ENCODE peak calls at places on chromosomes 7 and 10, in four cellular contexts. One of them, this sample, is unnamed.

GRCh38 chr7:24233386-24233785 is 50.6 kb upstream of the NPY start:
- DNase-seq in SK-N-SH: no peak
- DNase-seq in GM23248: no peak
- DNase-seq in HCT116: no peak
- DNase-seq in this sample: no peak

GRCh38 chr7:27868117-27868516 is 128.2 kb downstream of the TAX1BP1 start:
- DNase-seq in GM23248: peak; percentile 52
- DNase-seq in HCT116: no peak
- DNase-seq in SK-N-SH: no peak
- DNase-seq in this sample: no peak

GRCh38 chr7:6529643-6530042 is 21.6 kb downstream of the GRID2IP start:
- DNase-seq in HCT116: no peak
- DNase-seq in GM23248: no peak
- DNase-seq in SK-N-SH: no peak
- DNase-seq in this sample: no peak

GRCh38 chr7:1210321-1210978 is 22.2 kb upstream of the UNCX start:
- DNase-seq in HCT116: no peak
- DNase-seq in GM23248: no peak
- DNase-seq in SK-N-SH: peak; percentile 64
- DNase-seq in this sample: no peak

GRCh38 chr7:22426463-22427121 is 69.6 kb upstream of the RAPGEF5 start:
- DNase-seq in GM23248: no peak
- DNase-seq in HCT116: no peak
- DNase-seq in SK-N-SH: no peak
- DNase-seq in this sample: peak; percentile 50

GRCh38 chr7:50704844-50705243 is 77.9 kb downstream of the GRB10 start:
- DNase-seq in SK-N-SH: no peak
- DNase-seq in HCT116: no peak
- DNase-seq in GM23248: no peak
- DNase-seq in this sample: no peak

GRCh38 chr10:87740232-87740631 is 77.8 kb downstream of the ATAD1 start:
- DNase-seq in SK-N-SH: no peak
- DNase-seq in GM23248: peak; percentile 89
- DNase-seq in HCT116: no peak
- DNase-seq in this sample: no peak

GRCh38 chr7:130332259-130333053 is 12.2 kb upstream of the CPA5 start:
- DNase-seq in GM23248: no peak
- DNase-seq in HCT116: no peak
- DNase-seq in SK-N-SH: no peak
- DNase-seq in this sample: no peak

GRCh38 chr7:157735826-157736225 is 399.0 kb downstream of the DNAJB6 start:
- DNase-seq in GM23248: no peak
- DNase-seq in SK-N-SH: no peak
- DNase-seq in HCT116: no peak
- DNase-seq in this sample: no peak

GRCh38 chr10:110641256-110641655 is 2.9 kb upstream of the RBM20 start:
- DNase-seq in HCT116: peak; percentile 42
- DNase-seq in SK-N-SH: peak; percentile 62
- DNase-seq in GM23248: no peak
- DNase-seq in this sample: peak; percentile 58

GRCh38 chr7:32093415-32094408 is 23.5 kb upstream of the PDE1C start:
- DNase-seq in HCT116: no peak
- DNase-seq in SK-N-SH: no peak
- DNase-seq in GM23248: peak; percentile 96
- DNase-seq in this sample: no peak

GRCh38 chr10:3950676-3951275 is 165.8 kb upstream of the KLF6 start:
- DNase-seq in SK-N-SH: no peak
- DNase-seq in GM23248: no peak
- DNase-seq in HCT116: no peak
- DNase-seq in this sample: no peak

GRCh38 chr7:99121496-99122021 is 22.3 kb downstream of the SMURF1 start:
- DNase-seq in SK-N-SH: no peak
- DNase-seq in HCT116: no peak
- DNase-seq in GM23248: peak; percentile 84
- DNase-seq in this sample: no peak

GRCh38 chr7:80781561-80781979 is 137.3 kb downstream of the SEMA3C start:
- DNase-seq in SK-N-SH: no peak
- DNase-seq in HCT116: peak; percentile 50
- DNase-seq in GM23248: peak; percentile 81
- DNase-seq in this sample: no peak

GRCh38 chr7:127702938-127703337 is 50.9 kb downstream of the SND1 start:
- DNase-seq in GM23248: peak; percentile 54
- DNase-seq in HCT116: no peak
- DNase-seq in SK-N-SH: no peak
- DNase-seq in this sample: no peak

GRCh38 chr10:127148066-127148932 is 48.1 kb downstream of the INSYN2A start:
- DNase-seq in HCT116: peak; percentile 80
- DNase-seq in SK-N-SH: no peak
- DNase-seq in GM23248: peak; percentile 93
- DNase-seq in this sample: no peak

GRCh38 chr7:111803015-111803758 is 240.9 kb upstream of the IMMP2L start:
- DNase-seq in SK-N-SH: no peak
- DNase-seq in GM23248: peak; percentile 61
- DNase-seq in HCT116: no peak
- DNase-seq in this sample: no peak

GRCh38 chr7:25149844-25150243 is 24.8 kb upstream of the CYCS start:
- DNase-seq in HCT116: no peak
- DNase-seq in SK-N-SH: no peak
- DNase-seq in GM23248: no peak
- DNase-seq in this sample: no peak

GRCh38 chr10:43816351-43817321 is 168.0 kb upstream of the ZNF32 start:
- DNase-seq in HCT116: no peak
- DNase-seq in GM23248: peak; percentile 93
- DNase-seq in SK-N-SH: peak; percentile 58
- DNase-seq in this sample: peak; percentile 51

GRCh38 chr10:6195376-6195775 is 7.4 kb upstream of the PFKFB3 start:
- DNase-seq in GM23248: peak; percentile 80
- DNase-seq in SK-N-SH: no peak
- DNase-seq in HCT116: no peak
- DNase-seq in this sample: no peak

GRCh38 chr10:71128311-71129010 is 83.9 kb upstream of the UNC5B start:
- DNase-seq in SK-N-SH: no peak
- DNase-seq in GM23248: peak; percentile 41
- DNase-seq in HCT116: no peak
- DNase-seq in this sample: no peak

GRCh38 chr7:55069271-55069792 is 50.5 kb downstream of the EGFR start:
- DNase-seq in SK-N-SH: no peak
- DNase-seq in GM23248: peak; percentile 44
- DNase-seq in HCT116: no peak
- DNase-seq in this sample: no peak

GRCh38 chr10:121667948-121668335 is 69.7 kb upstream of the FGFR2 start:
- DNase-seq in GM23248: no peak
- DNase-seq in HCT116: no peak
- DNase-seq in SK-N-SH: no peak
- DNase-seq in this sample: no peak

GRCh38 chr10:81027223-81027622 is 489.5 kb downstream of the SH2D4B start:
- DNase-seq in SK-N-SH: no peak
- DNase-seq in GM23248: no peak
- DNase-seq in HCT116: no peak
- DNase-seq in this sample: no peak

GRCh38 chr10:15167411-15168295 is 840 bp downstream of the NMT2 start:
- DNase-seq in HCT116: peak; percentile 12
- DNase-seq in SK-N-SH: peak; percentile 78
- DNase-seq in GM23248: peak; percentile 74
- DNase-seq in this sample: peak; percentile 44

GRCh38 chr10:129191848-129192247 is 275.2 kb upstream of the MGMT start:
- DNase-seq in HCT116: no peak
- DNase-seq in GM23248: no peak
- DNase-seq in SK-N-SH: no peak
- DNase-seq in this sample: no peak

DNA sequence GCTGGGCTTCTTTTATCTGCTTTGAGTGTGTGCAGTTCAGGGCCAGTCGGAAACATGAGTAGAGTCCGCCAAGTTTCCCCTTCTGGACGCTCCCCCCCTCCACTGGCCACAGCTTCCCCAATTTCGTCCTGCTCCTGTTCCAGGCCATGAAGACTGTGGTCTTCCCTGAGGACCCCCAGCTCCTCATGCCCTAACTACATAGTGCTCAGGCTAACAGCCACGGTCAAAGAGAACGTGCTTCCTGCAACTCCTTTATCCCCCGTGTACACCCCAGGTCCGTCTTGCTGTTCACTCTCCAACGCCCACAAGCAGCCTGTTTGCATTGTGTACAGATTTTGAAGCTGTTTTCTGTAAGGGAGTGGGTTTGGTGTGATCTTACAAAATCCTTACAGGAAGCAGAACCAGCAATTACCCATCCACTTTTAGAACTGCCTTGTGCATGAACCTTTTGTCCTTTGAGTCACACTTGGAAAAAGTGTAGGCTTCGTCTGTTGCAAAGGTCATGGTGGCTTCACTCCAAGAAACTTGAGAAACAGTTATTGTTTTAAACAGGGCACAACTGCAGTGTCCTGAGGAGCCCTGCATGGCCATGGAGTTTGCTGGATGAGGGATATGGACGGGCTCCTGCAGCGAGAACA is 77.0 kb upstream of the FAM20C start:
- DNase-seq in HCT116: no peak
- DNase-seq in GM23248: peak; percentile 64
- DNase-seq in SK-N-SH: no peak
- DNase-seq in this sample: no peak
- TF ChIP-seq EZH2phosphoT487 in HCT116: no peak
- TF ChIP-seq EZH2phosphoT487 in GM23248: no peak
- TF ChIP-seq EZH2phosphoT487 in SK-N-SH: no peak
- TF ChIP-seq EZH2phosphoT487 in this sample: no peak

DNA sequence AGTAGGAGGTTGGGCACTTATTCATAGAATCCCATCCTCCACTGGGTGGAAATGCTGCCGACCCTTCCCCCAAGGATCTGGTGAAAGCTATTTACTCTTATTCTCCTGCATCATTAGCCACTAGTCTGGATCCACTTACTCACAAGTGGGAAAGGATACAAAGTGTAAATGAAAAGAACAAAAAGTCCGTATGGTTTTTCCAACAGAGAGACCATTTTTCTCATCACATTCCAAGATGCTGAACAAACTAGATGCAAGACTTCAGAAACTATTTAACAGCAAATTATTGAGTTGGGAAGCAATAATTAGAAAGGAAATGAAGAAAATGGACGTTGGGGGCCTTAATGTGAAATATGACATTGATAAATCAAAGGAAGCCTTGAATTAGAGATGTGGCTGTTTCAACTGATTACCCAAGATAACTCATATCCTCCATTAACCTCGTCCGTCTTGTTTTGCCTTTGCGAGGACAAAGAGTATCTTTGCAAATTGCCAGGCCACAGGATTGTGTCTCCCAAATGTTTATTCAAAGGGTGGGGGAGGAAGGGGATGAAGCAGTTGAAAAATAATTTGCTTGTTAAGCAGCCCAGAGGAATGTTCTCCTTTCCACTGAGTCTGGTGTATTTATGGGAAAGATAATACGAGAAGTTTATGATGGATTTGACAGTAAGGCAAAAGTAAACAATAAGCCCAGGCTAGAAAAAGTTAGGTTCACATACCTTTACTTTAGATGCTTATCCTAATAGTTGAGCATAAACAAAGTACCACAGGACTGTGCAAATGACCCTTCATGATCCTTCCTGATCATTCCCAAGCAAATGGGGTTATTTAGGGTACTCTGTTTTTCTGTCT is 242.7 kb upstream of the GLI3 start:
- DNase-seq in HCT116: no peak
- DNase-seq in GM23248: no peak
- DNase-seq in SK-N-SH: no peak
- DNase-seq in this sample: no peak
- TF ChIP-seq EZH2phosphoT487 in HCT116: no peak
- TF ChIP-seq EZH2phosphoT487 in GM23248: no peak
- TF ChIP-seq EZH2phosphoT487 in SK-N-SH: no peak
- TF ChIP-seq EZH2phosphoT487 in this sample: no peak

DNA sequence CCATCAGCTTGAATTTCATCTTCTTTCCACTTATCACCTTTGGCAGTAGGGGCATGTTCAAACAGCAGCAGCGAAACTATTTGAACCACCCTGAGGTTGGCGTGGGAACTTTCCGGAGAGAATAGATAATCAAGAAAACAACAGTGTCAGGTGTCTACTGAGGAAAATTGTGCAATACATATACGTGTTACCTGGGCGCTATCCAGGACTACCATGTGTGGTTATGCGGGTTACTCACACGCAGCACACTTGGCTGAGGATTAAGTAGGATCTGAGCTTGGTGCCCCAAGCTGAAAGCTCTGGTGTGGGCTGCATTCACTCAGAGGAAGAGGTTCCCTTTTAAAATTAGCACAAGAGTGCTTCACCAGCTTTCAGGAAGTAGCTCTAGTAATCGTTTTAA is 8.8 kb upstream of the ABI1 start:
- DNase-seq in HCT116: no peak
- DNase-seq in SK-N-SH: no peak
- DNase-seq in GM23248: peak; percentile 18
- DNase-seq in this sample: peak; percentile 45
- TF ChIP-seq EZH2phosphoT487 in HCT116: no peak
- TF ChIP-seq EZH2phosphoT487 in SK-N-SH: no peak
- TF ChIP-seq EZH2phosphoT487 in GM23248: no peak
- TF ChIP-seq EZH2phosphoT487 in this sample: no peak

DNA sequence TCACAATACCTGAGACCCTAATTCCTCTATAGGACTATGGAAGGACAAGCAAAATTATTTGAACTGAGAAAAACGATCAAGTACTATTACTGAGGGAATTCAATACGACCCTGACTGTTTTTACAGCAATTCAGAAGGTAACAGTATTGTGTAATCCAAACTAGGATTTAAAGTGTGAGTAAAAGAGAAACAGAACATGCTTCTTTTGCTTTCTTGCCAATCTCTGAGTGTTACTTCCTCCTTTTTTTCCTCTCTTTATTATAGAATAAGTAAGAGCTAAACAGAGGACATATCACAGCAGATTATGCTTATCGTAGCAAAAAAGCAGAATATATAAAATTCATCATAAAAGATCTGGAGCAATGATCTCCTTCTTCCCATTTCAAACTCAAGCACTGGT is 292.1 kb downstream of the THSD7A start:
- DNase-seq in HCT116: no peak
- DNase-seq in GM23248: peak; percentile 46
- DNase-seq in SK-N-SH: no peak
- DNase-seq in this sample: peak; percentile 21
- TF ChIP-seq EZH2phosphoT487 in HCT116: no peak
- TF ChIP-seq EZH2phosphoT487 in GM23248: no peak
- TF ChIP-seq EZH2phosphoT487 in SK-N-SH: no peak
- TF ChIP-seq EZH2phosphoT487 in this sample: no peak